ENCODE peak calls at places on chromosomes 16 and 17, in five cellular contexts. E is dermis blood vessel endothelial cell, N is RCC 7860, R is NCI-H1694, G is cardiac muscle cell. V is an unnamed sample.

GRCh38 chr16:53946745-53947386 is 242.9 kb downstream of the FTO start:
- DNase-seq in E (no peak), N (no peak), R (no peak), G (no peak), V (no peak)

GRCh38 chr16:72942021-72942420 is 105.9 kb downstream of the ZFHX3 start:
- DNase-seq in E (peak; percentile 45), N (no peak), R (no peak), G (no peak), V (no peak)

GRCh38 chr17:61464121-61464905 is 12.1 kb downstream of the TBX4 start:
- DNase-seq in E (no peak), N (no peak), R (no peak), G (no peak), V (no peak)

GRCh38 chr17:10698116-10698818 is 873 bp downstream of the ADPRM start:
- DNase-seq in E (peak; percentile 39), N (no peak), R (no peak), G (peak; percentile 55), V (no peak)

GRCh38 chr16:81261049-81261648 is 22.7 kb downstream of the BCO1 start:
- DNase-seq in E (peak; percentile 67), N (peak; percentile 11), R (no peak), G (peak; percentile 25), V (no peak)

GRCh38 chr17:75240394-75241142 is 20.8 kb downstream of the GGA3 start:
- DNase-seq in E (peak; percentile 73), N (no peak), R (peak; percentile 49), G (peak; percentile 40), V (peak; percentile 31)

GRCh38 chr17:8300629-8301242 is 5.5 kb upstream of the SLC25A35 start:
- DNase-seq in E (peak; percentile 84), N (peak; percentile 51), R (peak; percentile 54), G (peak; percentile 76), V (peak; percentile 49)

GRCh38 chr16:12547608-12547922 is 256.1 kb downstream of the CPPED1 start:
- DNase-seq in E (no peak), N (no peak), R (no peak), G (no peak), V (no peak)

GRCh38 chr16:84754353-84754856 is 54.6 kb downstream of the USP10 start:
- DNase-seq in E (peak; percentile 91), N (peak; percentile 73), R (peak; percentile 80), G (peak; percentile 93), V (peak; percentile 68)